ENCODE peak calls at places on chromosomes 2 and 18, in eight cellular contexts. One of them, this sample, is unnamed.

GRCh38 chr2:196383799-196384198 is 212.4 kb upstream of the STK17B start:
- DNase-seq in RKO: no peak
- DNase-seq in caudate nucleus: no peak
- DNase-seq in mammary epithelial cell: no peak
- DNase-seq in GDM1: no peak
- DNase-seq in ACHN: no peak
- DNase-seq in NCI-H460: no peak
- DNase-seq in CD4-positive, alpha-beta memory T cell: no peak
- DNase-seq in this sample: no peak

GRCh38 chr2:133609664-133610063 is 41.4 kb upstream of the NCKAP5 start:
- DNase-seq in RKO: no peak
- DNase-seq in caudate nucleus: no peak
- DNase-seq in mammary epithelial cell: no peak
- DNase-seq in GDM1: no peak
- DNase-seq in ACHN: no peak
- DNase-seq in NCI-H460: no peak
- DNase-seq in CD4-positive, alpha-beta memory T cell: no peak
- DNase-seq in this sample: no peak

GRCh38 chr2:26772064-26773001 is 8.2 kb downstream of the SLC35F6 start:
- DNase-seq in RKO: peak
- DNase-seq in caudate nucleus: peak
- DNase-seq in mammary epithelial cell: peak
- DNase-seq in GDM1: no peak
- DNase-seq in ACHN: peak
- DNase-seq in NCI-H460: peak
- DNase-seq in CD4-positive, alpha-beta memory T cell: peak
- DNase-seq in this sample: no peak

GRCh38 chr2:84702941-84703340 is 177.9 kb downstream of the TRABD2A start:
- DNase-seq in RKO: no peak
- DNase-seq in caudate nucleus: no peak
- DNase-seq in mammary epithelial cell: no peak
- DNase-seq in GDM1: no peak
- DNase-seq in ACHN: no peak
- DNase-seq in NCI-H460: no peak
- DNase-seq in CD4-positive, alpha-beta memory T cell: no peak
- DNase-seq in this sample: no peak

GRCh38 chr18:13134551-13135401 is 83.8 kb upstream of the LDLRAD4 start:
- DNase-seq in RKO: no peak
- DNase-seq in caudate nucleus: no peak
- DNase-seq in mammary epithelial cell: no peak
- DNase-seq in GDM1: no peak
- DNase-seq in ACHN: no peak
- DNase-seq in NCI-H460: no peak
- DNase-seq in CD4-positive, alpha-beta memory T cell: no peak
- DNase-seq in this sample: no peak

GRCh38 chr2:8394569-8395359 is 287.1 kb upstream of the ID2 start:
- DNase-seq in RKO: no peak
- DNase-seq in caudate nucleus: no peak
- DNase-seq in mammary epithelial cell: no peak
- DNase-seq in GDM1: no peak
- DNase-seq in ACHN: no peak
- DNase-seq in NCI-H460: no peak
- DNase-seq in CD4-positive, alpha-beta memory T cell: no peak
- DNase-seq in this sample: no peak

GRCh38 chr18:1306641-1307040 is 402.0 kb downstream of the ADCYAP1 start:
- DNase-seq in RKO: no peak
- DNase-seq in caudate nucleus: no peak
- DNase-seq in mammary epithelial cell: no peak
- DNase-seq in GDM1: no peak
- DNase-seq in ACHN: no peak
- DNase-seq in NCI-H460: no peak
- DNase-seq in CD4-positive, alpha-beta memory T cell: no peak
- DNase-seq in this sample: no peak

GRCh38 chr2:241777686-241778627 is 1.3 kb downstream of the GAL3ST2 start:
- DNase-seq in RKO: no peak
- DNase-seq in caudate nucleus: no peak
- DNase-seq in mammary epithelial cell: peak
- DNase-seq in GDM1: no peak
- DNase-seq in ACHN: no peak
- DNase-seq in NCI-H460: no peak
- DNase-seq in CD4-positive, alpha-beta memory T cell: no peak
- DNase-seq in this sample: no peak

GRCh38 chr18:54100920-54101319 is 123.5 kb downstream of the MBD2 start:
- DNase-seq in RKO: no peak
- DNase-seq in caudate nucleus: no peak
- DNase-seq in mammary epithelial cell: peak
- DNase-seq in GDM1: no peak
- DNase-seq in ACHN: no peak
- DNase-seq in NCI-H460: no peak
- DNase-seq in CD4-positive, alpha-beta memory T cell: no peak
- DNase-seq in this sample: no peak

GRCh38 chr2:61229936-61230335 is 67.9 kb downstream of the C2orf74 start:
- DNase-seq in RKO: no peak
- DNase-seq in caudate nucleus: no peak
- DNase-seq in mammary epithelial cell: no peak
- DNase-seq in GDM1: no peak
- DNase-seq in ACHN: no peak
- DNase-seq in NCI-H460: no peak
- DNase-seq in CD4-positive, alpha-beta memory T cell: no peak
- DNase-seq in this sample: no peak

GRCh38 chr2:120788349-120788700 is 52.7 kb downstream of the GLI2 start:
- DNase-seq in RKO: no peak
- DNase-seq in caudate nucleus: no peak
- DNase-seq in mammary epithelial cell: no peak
- DNase-seq in GDM1: no peak
- DNase-seq in ACHN: no peak
- DNase-seq in NCI-H460: no peak
- DNase-seq in CD4-positive, alpha-beta memory T cell: no peak
- DNase-seq in this sample: no peak

GRCh38 chr2:187550797-187551306 is 3.4 kb downstream of the TFPI start:
- DNase-seq in RKO: no peak
- DNase-seq in caudate nucleus: no peak
- DNase-seq in mammary epithelial cell: no peak
- DNase-seq in GDM1: no peak
- DNase-seq in ACHN: no peak
- DNase-seq in NCI-H460: no peak
- DNase-seq in CD4-positive, alpha-beta memory T cell: no peak
- DNase-seq in this sample: no peak

GRCh38 chr2:177296047-177296446 is 31.5 kb upstream of the NFE2L2 start:
- DNase-seq in RKO: peak
- DNase-seq in caudate nucleus: no peak
- DNase-seq in mammary epithelial cell: peak
- DNase-seq in GDM1: no peak
- DNase-seq in ACHN: peak
- DNase-seq in NCI-H460: no peak
- DNase-seq in CD4-positive, alpha-beta memory T cell: peak
- DNase-seq in this sample: no peak

GRCh38 chr2:46151582-46151981 is 145.6 kb upstream of the EPAS1 start:
- DNase-seq in RKO: no peak
- DNase-seq in caudate nucleus: no peak
- DNase-seq in mammary epithelial cell: peak
- DNase-seq in GDM1: no peak
- DNase-seq in ACHN: no peak
- DNase-seq in NCI-H460: no peak
- DNase-seq in CD4-positive, alpha-beta memory T cell: no peak
- DNase-seq in this sample: no peak

GRCh38 chr2:139585133-139585532 is 804.9 kb upstream of the NXPH2 start:
- DNase-seq in RKO: no peak
- DNase-seq in caudate nucleus: no peak
- DNase-seq in mammary epithelial cell: no peak
- DNase-seq in GDM1: no peak
- DNase-seq in ACHN: no peak
- DNase-seq in NCI-H460: no peak
- DNase-seq in CD4-positive, alpha-beta memory T cell: no peak
- DNase-seq in this sample: no peak

GRCh38 chr18:24157855-24158254 is 19.0 kb downstream of the CABYR start:
- DNase-seq in RKO: no peak
- DNase-seq in caudate nucleus: no peak
- DNase-seq in mammary epithelial cell: no peak
- DNase-seq in GDM1: no peak
- DNase-seq in ACHN: no peak
- DNase-seq in NCI-H460: no peak
- DNase-seq in CD4-positive, alpha-beta memory T cell: no peak
- DNase-seq in this sample: no peak

GRCh38 chr2:12502759-12503158 is 214.0 kb upstream of the TRIB2 start:
- DNase-seq in RKO: no peak
- DNase-seq in caudate nucleus: no peak
- DNase-seq in mammary epithelial cell: no peak
- DNase-seq in GDM1: no peak
- DNase-seq in ACHN: no peak
- DNase-seq in NCI-H460: no peak
- DNase-seq in CD4-positive, alpha-beta memory T cell: no peak
- DNase-seq in this sample: no peak

GRCh38 chr2:19947184-19947940 is 42.5 kb downstream of the WDR35 start:
- DNase-seq in RKO: no peak
- DNase-seq in caudate nucleus: no peak
- DNase-seq in mammary epithelial cell: no peak
- DNase-seq in GDM1: no peak
- DNase-seq in ACHN: no peak
- DNase-seq in NCI-H460: no peak
- DNase-seq in CD4-positive, alpha-beta memory T cell: no peak
- DNase-seq in this sample: no peak

GRCh38 chr2:190649798-190650390 is 1.0 kb downstream of the NAB1 start:
- DNase-seq in RKO: peak
- DNase-seq in caudate nucleus: peak
- DNase-seq in mammary epithelial cell: peak
- DNase-seq in GDM1: no peak
- DNase-seq in ACHN: peak
- DNase-seq in NCI-H460: no peak
- DNase-seq in CD4-positive, alpha-beta memory T cell: no peak
- DNase-seq in this sample: no peak

GRCh38 chr2:125643585-125643984 is 1012.4 kb upstream of the GYPC start:
- DNase-seq in RKO: no peak
- DNase-seq in caudate nucleus: no peak
- DNase-seq in mammary epithelial cell: no peak
- DNase-seq in GDM1: no peak
- DNase-seq in ACHN: no peak
- DNase-seq in NCI-H460: no peak
- DNase-seq in CD4-positive, alpha-beta memory T cell: no peak
- DNase-seq in this sample: no peak

GRCh38 chr2:101517753-101518152 is 42.8 kb upstream of the RFX8 start:
- DNase-seq in RKO: peak
- DNase-seq in caudate nucleus: no peak
- DNase-seq in mammary epithelial cell: peak
- DNase-seq in GDM1: no peak
- DNase-seq in ACHN: peak
- DNase-seq in NCI-H460: no peak
- DNase-seq in CD4-positive, alpha-beta memory T cell: no peak
- DNase-seq in this sample: peak

GRCh38 chr2:203500951-203501350 is 34.1 kb downstream of the RAPH1 start:
- DNase-seq in RKO: no peak
- DNase-seq in caudate nucleus: no peak
- DNase-seq in mammary epithelial cell: no peak
- DNase-seq in GDM1: no peak
- DNase-seq in ACHN: no peak
- DNase-seq in NCI-H460: no peak
- DNase-seq in CD4-positive, alpha-beta memory T cell: no peak
- DNase-seq in this sample: no peak

GRCh38 chr2:12589802-12590320 is 126.9 kb upstream of the TRIB2 start:
- DNase-seq in RKO: no peak
- DNase-seq in caudate nucleus: no peak
- DNase-seq in mammary epithelial cell: no peak
- DNase-seq in GDM1: no peak
- DNase-seq in ACHN: no peak
- DNase-seq in NCI-H460: no peak
- DNase-seq in CD4-positive, alpha-beta memory T cell: no peak
- DNase-seq in this sample: no peak

GRCh38 chr18:10787293-10787901 is 261.6 kb downstream of the NAPG start:
- DNase-seq in RKO: peak
- DNase-seq in caudate nucleus: peak
- DNase-seq in mammary epithelial cell: peak
- DNase-seq in GDM1: peak
- DNase-seq in ACHN: peak
- DNase-seq in NCI-H460: peak
- DNase-seq in CD4-positive, alpha-beta memory T cell: peak
- DNase-seq in this sample: peak

GRCh38 chr2:69082430-69082997 is 69.5 kb downstream of the ANTXR1 start:
- DNase-seq in RKO: no peak
- DNase-seq in caudate nucleus: no peak
- DNase-seq in mammary epithelial cell: peak
- DNase-seq in GDM1: no peak
- DNase-seq in ACHN: peak
- DNase-seq in NCI-H460: peak
- DNase-seq in CD4-positive, alpha-beta memory T cell: no peak
- DNase-seq in this sample: no peak

GRCh38 chr2:113245276-113245711 is 33.4 kb downstream of the PAX8 start:
- DNase-seq in RKO: no peak
- DNase-seq in caudate nucleus: no peak
- DNase-seq in mammary epithelial cell: no peak
- DNase-seq in GDM1: no peak
- DNase-seq in ACHN: no peak
- DNase-seq in NCI-H460: no peak
- DNase-seq in CD4-positive, alpha-beta memory T cell: no peak
- DNase-seq in this sample: no peak

GRCh38 chr18:8752329-8752728 is 47.0 kb downstream of the MTCL1 start:
- DNase-seq in RKO: no peak
- DNase-seq in caudate nucleus: no peak
- DNase-seq in mammary epithelial cell: no peak
- DNase-seq in GDM1: no peak
- DNase-seq in ACHN: no peak
- DNase-seq in NCI-H460: no peak
- DNase-seq in CD4-positive, alpha-beta memory T cell: no peak
- DNase-seq in this sample: no peak

GRCh38 chr2:201769664-201770373 is 10.9 kb downstream of the ALS2 start:
- DNase-seq in RKO: no peak
- DNase-seq in caudate nucleus: no peak
- DNase-seq in mammary epithelial cell: no peak
- DNase-seq in GDM1: no peak
- DNase-seq in ACHN: no peak
- DNase-seq in NCI-H460: no peak
- DNase-seq in CD4-positive, alpha-beta memory T cell: no peak
- DNase-seq in this sample: no peak

This sample was measured in HL-60.